ENCODE peak calls at places on chromosomes 7 and 10, in ten cellular contexts. R is GM04503; O is pulmonary artery endothelial cell; H is KG1; A is iPS DF 6.9; Y is A172; E is cardiac muscle cell; Z is activated T-helper 9 cell treated with anti-CD3 and anti-CD28 coated beads, Interleukin-2, amount 50 U/mL, for 16 hours; W is T-helper 17 cell; S is nucleus accumbens. C is an unnamed sample.

GRCh38 chr7:83366629-83367028 is 203.9 kb upstream of the PCLO start:
- DNase-seq in R (no peak), O (no peak), H (no peak), A (no peak), Y (peak), E (no peak), Z (no peak), W (no peak), S (no peak), C (no peak)

GRCh38 chr10:114045071-114045737 is 1.5 kb downstream of the ADRB1 start:
- DNase-seq in R (no peak), O (no peak), H (no peak), A (no peak), Y (no peak), E (no peak), Z (no peak), W (no peak), S (no peak), C (no peak)

GRCh38 chr10:99346247-99346646 is 17.1 kb downstream of the CNNM1 start:
- DNase-seq in R (no peak), O (no peak), H (no peak), A (no peak), Y (peak), E (peak), Z (no peak), W (no peak), S (no peak), C (no peak)

GRCh38 chr10:7383442-7383841 is 27.4 kb downstream of the SFMBT2 start:
- DNase-seq in R (no peak), O (no peak), H (no peak), A (no peak), Y (no peak), E (no peak), Z (no peak), W (no peak), S (no peak), C (no peak)

GRCh38 chr7:92991190-92991589 is 126.6 kb downstream of the SAMD9 start:
- DNase-seq in R (no peak), O (no peak), H (no peak), A (no peak), Y (no peak), E (no peak), Z (no peak), W (no peak), S (no peak), C (no peak)

GRCh38 chr7:150473902-150474301 is 23.5 kb downstream of the GIMAP8 start:
- DNase-seq in R (no peak), O (no peak), H (no peak), A (no peak), Y (no peak), E (no peak), Z (no peak), W (no peak), S (no peak), C (no peak)

GRCh38 chr10:16662889-16663288 is 141.2 kb upstream of the C1QL3 start:
- DNase-seq in R (no peak), O (no peak), H (no peak), A (no peak), Y (no peak), E (no peak), Z (no peak), W (no peak), S (no peak), C (no peak)

GRCh38 chr10:7642612-7643011 is 24.2 kb downstream of the ITIH5 start:
- DNase-seq in R (no peak), O (no peak), H (no peak), A (no peak), Y (no peak), E (no peak), Z (no peak), W (no peak), S (no peak), C (no peak)

GRCh38 chr10:99965700-99966099 is 44.0 kb downstream of the DNMBP start:
- DNase-seq in R (no peak), O (peak), H (no peak), A (no peak), Y (no peak), E (peak), Z (no peak), W (no peak), S (no peak), C (no peak)

GRCh38 chr10:74433993-74434392 is 283.0 kb downstream of the ADK start:
- DNase-seq in R (no peak), O (no peak), H (no peak), A (no peak), Y (no peak), E (peak), Z (no peak), W (no peak), S (no peak), C (no peak)

GRCh38 chr10:97543025-97543546 is 29.5 kb upstream of the ANKRD2 start:
- DNase-seq in R (peak), O (peak), H (peak), A (no peak), Y (peak), E (peak), Z (peak), W (no peak), S (peak), C (peak)

GRCh38 chr10:12262278-12262981 is 66.4 kb downstream of the CDC123 start:
- DNase-seq in R (no peak), O (no peak), H (no peak), A (no peak), Y (no peak), E (no peak), Z (no peak), W (no peak), S (no peak), C (peak)

GRCh38 chr7:135385209-135385608 is 124.7 kb downstream of the CNOT4 start:
- DNase-seq in R (no peak), O (no peak), H (no peak), A (no peak), Y (no peak), E (peak), Z (no peak), W (no peak), S (no peak), C (no peak)

C was measured in DND-41.